ENCODE peak calls at places on chromosomes 3 and 15, in four cellular contexts. C is cardiac muscle cell, E is GM06990, Y is BJ. U is an unnamed sample.

GRCh38 chr3:45987368-45988099 is 8.1 kb downstream of the FYCO1 start:
- DNase-seq in C (no peak), Y (no peak), E (no peak), U (no peak)

GRCh38 chr3:169665264-169666078 is 2.0 kb upstream of the MECOM start:
- DNase-seq in E (no peak), Y (no peak), C (no peak), U (no peak)

GRCh38 chr3:13037458-13038117 is 35.6 kb downstream of the IQSEC1 start:
- DNase-seq in E (no peak), C (no peak), Y (no peak), U (no peak)

GRCh38 chr3:12628813-12629212 is 35.1 kb downstream of the RAF1 start:
- DNase-seq in Y (no peak), E (no peak), C (no peak), U (no peak)

GRCh38 chr3:167729591-167729990 is 5.1 kb downstream of the PDCD10 start:
- DNase-seq in Y (no peak), C (no peak), E (no peak), U (no peak)

GRCh38 chr3:105580551-105580950 is 213.8 kb downstream of the ALCAM start:
- DNase-seq in E (no peak), Y (no peak), C (no peak), U (no peak)

GRCh38 chr3:168424059-168424765 is 328.5 kb upstream of the GOLIM4 start:
- DNase-seq in Y (peak), E (no peak), C (no peak), U (no peak)

GRCh38 chr3:153970735-153971347 is 150.3 kb upstream of the ARHGEF26 start:
- DNase-seq in C (no peak), E (no peak), Y (no peak), U (no peak)

GRCh38 chr3:143081844-143082778 is 37.5 kb upstream of the CHST2 start:
- DNase-seq in C (no peak), E (peak), Y (no peak), U (no peak)

GRCh38 chr3:11096266-11097135 is 57.8 kb upstream of the HRH1 start:
- DNase-seq in E (no peak), Y (peak), C (peak), U (peak)

GRCh38 chr3:190183121-190183520 is 62.4 kb upstream of the P3H2 start:
- DNase-seq in E (peak), Y (peak), C (peak), U (no peak)

DNA sequence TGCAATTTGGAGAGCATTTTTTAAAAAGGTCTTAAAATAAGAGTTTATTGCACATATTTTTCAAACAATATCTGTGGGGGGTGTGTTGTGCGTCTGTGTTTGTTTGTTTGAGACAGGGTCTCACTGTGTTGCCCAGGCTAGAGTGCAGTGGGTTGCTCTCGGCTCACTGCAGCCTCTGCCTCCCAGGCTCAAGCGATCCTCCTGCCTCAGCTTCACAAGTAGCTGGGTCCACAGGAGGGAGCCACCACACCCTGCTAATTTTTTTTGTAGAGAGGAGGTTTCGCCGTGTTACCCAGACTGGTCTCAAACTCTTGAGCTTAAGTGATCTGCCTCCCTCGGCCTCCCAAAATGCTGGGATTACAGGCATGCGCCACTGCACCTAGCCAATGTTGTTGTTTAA is 2.7 kb downstream of the MLF1 start:
- DNase-seq in Y (no peak), C (no peak), E (no peak), U (no peak)
- TF ChIP-seq CTCF in Y (no peak), C (no peak), E (no peak), U (no peak)

DNA sequence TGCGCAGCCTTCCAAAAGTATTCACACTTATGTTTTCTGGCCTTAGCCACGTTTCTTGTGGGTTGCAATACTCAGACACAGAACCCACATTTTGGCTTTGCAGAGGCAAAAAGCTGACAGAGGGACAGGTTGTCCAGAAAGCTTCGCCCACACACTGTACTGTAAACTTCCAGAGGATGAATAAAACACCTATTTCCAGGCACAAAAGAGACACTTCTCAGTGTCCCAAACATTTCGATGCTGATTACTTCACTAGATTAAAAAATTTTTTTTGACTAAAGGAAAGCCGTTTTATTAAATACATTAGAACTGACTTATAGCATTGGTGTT is 28.0 kb upstream of the KCTD6 start:
- DNase-seq in Y (no peak), C (no peak), E (no peak), U (no peak)
- TF ChIP-seq CTCF in Y (no peak), C (no peak), E (no peak), U (no peak)

GRCh38 chr3:5302661-5303060 is 115.2 kb downstream of the EDEM1 start:
- DNase-seq in E (no peak), C (no peak), Y (no peak), U (no peak)

GRCh38 chr3:5304789-5305680 is 117.5 kb downstream of the EDEM1 start:
- DNase-seq in C (peak), E (peak), Y (no peak), U (no peak)

GRCh38 chr3:5304188-5304587 is 116.7 kb downstream of the EDEM1 start:
- DNase-seq in C (no peak), Y (no peak), E (no peak), U (no peak)

GRCh38 chr3:5309181-5309580 is 121.7 kb downstream of the EDEM1 start:
- DNase-seq in E (no peak), Y (no peak), C (no peak), U (no peak)

GRCh38 chr3:5305681-5305983 is 118.1 kb downstream of the EDEM1 start:
- DNase-seq in Y (no peak), E (no peak), C (no peak), U (no peak)
- TF ChIP-seq CTCF in Y (no peak), E (no peak), C (no peak), U (no peak)

DNA sequence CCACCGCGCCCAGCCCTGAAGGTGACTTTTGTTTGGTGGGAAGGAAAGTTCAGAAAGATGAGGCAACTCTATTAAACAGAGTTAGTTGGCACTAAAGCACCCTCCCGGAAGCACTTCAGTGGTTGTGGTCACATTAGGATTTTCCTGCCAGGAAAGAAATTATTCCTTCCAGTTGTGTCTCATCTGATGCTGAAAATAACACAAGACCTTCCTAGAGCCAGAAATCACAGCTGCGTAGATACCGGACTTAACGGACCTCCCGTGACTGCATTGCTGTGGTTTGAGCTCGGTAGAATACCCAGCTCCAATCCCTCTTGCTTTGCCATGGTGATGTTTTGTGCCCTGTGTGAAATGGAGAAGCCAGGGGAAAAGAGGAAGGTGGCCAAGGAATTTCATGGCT is 215.0 kb upstream of the IGF1R start:
- DNase-seq in C (no peak), Y (no peak), E (no peak), U (no peak)
- TF ChIP-seq CTCF in C (no peak), Y (no peak), E (no peak), U (no peak)

U was measured in omental fat pad.